ENCODE peak calls at places on chromosome 15, in eight cellular contexts. E is activated naive CD8-positive, alpha-beta T cell treated with anti-CD3 and anti-CD28 coated beads, Interleukin-2, amount 10 ng/mL, durations not matched to agents 7 days and 5 days; K is tibial artery; S is psoas muscle; G is neural crest cell; D is stimulated activated naive B cell treated with anti-CD40 and anti-IgM and Interleukin-4, amounts not matched to agents 10 μg/mL and 1 μg/mL and 100 μg/mL, for 72 hours; I is glutamatergic neuron; F is activated CD4-positive, alpha-beta T cell treated with anti-CD3 and anti-CD28 coated beads, Interleukin-2, amount 50 U/mL, for 1 hour. H is an unnamed sample.

GRCh38 chr15:99403597-99403996 is 152.3 kb downstream of the LRRC28 start:
- DNase-seq in E (no peak), K (no peak), S (no peak), G (no peak), D (no peak), I (no peak), F (no peak), H (no peak)

GRCh38 chr15:74994236-74994635 is 1.1 kb upstream of the SCAMP5 start:
- DNase-seq in E (no peak), K (no peak), S (no peak), G (no peak), D (no peak), I (no peak), F (no peak), H (no peak)

GRCh38 chr15:100570735-100571363 is 31.1 kb downstream of the LINS1 start:
- DNase-seq in E (no peak), K (peak), S (no peak), G (no peak), D (no peak), I (no peak), F (no peak), H (no peak)

GRCh38 chr15:42450434-42450790 is 40.5 kb downstream of the ZNF106 start:
- DNase-seq in E (no peak), K (no peak), S (no peak), G (no peak), D (no peak), I (no peak), F (no peak), H (no peak)

GRCh38 chr15:101615986-101616848 is 36.0 kb downstream of the TM2D3 start:
- DNase-seq in E (no peak), K (peak), S (peak), G (peak), D (no peak), I (peak), F (no peak), H (peak)

GRCh38 chr15:71678191-71678590 is 132.2 kb upstream of the NR2E3 start:
- DNase-seq in E (no peak), K (no peak), S (no peak), G (no peak), D (no peak), I (no peak), F (no peak), H (no peak)

GRCh38 chr15:57735406-57735805 is 28.9 kb downstream of the POLR2M start:
- DNase-seq in E (no peak), K (no peak), S (no peak), G (no peak), D (no peak), I (no peak), F (no peak), H (no peak)

GRCh38 chr15:71379893-71380292 is 264.6 kb downstream of the THSD4 start:
- DNase-seq in E (no peak), K (no peak), S (no peak), G (no peak), D (no peak), I (no peak), F (no peak), H (no peak)

GRCh38 chr15:83396071-83396470 is 51.1 kb upstream of the SH3GL3 start:
- DNase-seq in E (no peak), K (no peak), S (no peak), G (no peak), D (no peak), I (peak), F (no peak), H (no peak)

GRCh38 chr15:29369261-29369660 is 99.6 kb upstream of the NSMCE3 start:
- DNase-seq in E (no peak), K (no peak), S (no peak), G (no peak), D (no peak), I (no peak), F (no peak), H (no peak)

GRCh38 chr15:59339252-59339672 is 33.4 kb downstream of the MYO1E start:
- DNase-seq in E (no peak), K (no peak), S (no peak), G (no peak), D (no peak), I (no peak), F (no peak), H (no peak)

GRCh38 chr15:79057050-79057449 is 33.5 kb downstream of the RASGRF1 start:
- DNase-seq in E (no peak), K (no peak), S (no peak), G (no peak), D (no peak), I (no peak), F (no peak), H (no peak)

GRCh38 chr15:81091889-81092558 is 42.0 kb upstream of the CFAP161 start:
- DNase-seq in E (no peak), K (no peak), S (peak), G (no peak), D (no peak), I (no peak), F (no peak), H (no peak)

GRCh38 chr15:34102175-34102925 is 467 bp downstream of the PGBD4 start:
- DNase-seq in E (no peak), K (no peak), S (no peak), G (no peak), D (no peak), I (no peak), F (no peak), H (no peak)

GRCh38 chr15:41890050-41890690 is 3.7 kb downstream of the SPTBN5 start:
- DNase-seq in E (no peak), K (no peak), S (no peak), G (no peak), D (no peak), I (no peak), F (no peak), H (no peak)

GRCh38 chr15:76252249-76252648 is 59.0 kb downstream of the ETFA start:
- DNase-seq in E (no peak), K (no peak), S (no peak), G (no peak), D (no peak), I (no peak), F (no peak), H (no peak)

GRCh38 chr15:99006146-99006545 is 1.4 kb downstream of the PGPEP1L start:
- DNase-seq in E (no peak), K (no peak), S (no peak), G (no peak), D (no peak), I (no peak), F (no peak), H (no peak)

GRCh38 chr15:57464480-57464879 is 88.2 kb downstream of the CGNL1 start:
- DNase-seq in E (no peak), K (no peak), S (no peak), G (no peak), D (no peak), I (no peak), F (no peak), H (no peak)

GRCh38 chr15:30882861-30883433 is 20.8 kb upstream of the FAN1 start:
- DNase-seq in E (peak), K (no peak), S (no peak), G (no peak), D (no peak), I (no peak), F (peak), H (no peak)

GRCh38 chr15:43204016-43204901 is 16.6 kb downstream of the EPB42 start:
- DNase-seq in E (peak), K (peak), S (peak), G (peak), D (peak), I (peak), F (peak), H (no peak)

GRCh38 chr15:58985443-58985842 is 2.0 kb upstream of the RNF111 start:
- DNase-seq in E (no peak), K (peak), S (peak), G (no peak), D (no peak), I (peak), F (no peak), H (peak)

GRCh38 chr15:91652610-91653207 is 200.8 kb upstream of the SLCO3A1 start:
- DNase-seq in E (no peak), K (no peak), S (no peak), G (no peak), D (no peak), I (no peak), F (no peak), H (no peak)

GRCh38 chr15:58988011-58988785 is 735 bp downstream of the RNF111 start:
- DNase-seq in E (peak), K (peak), S (peak), G (peak), D (peak), I (peak), F (peak), H (peak)

H was measured in left colon.